ENCODE peak calls at places on chromosomes 3 and 15, in seven cellular contexts. H, I, F, G, S, J and R are unnamed samples.

GRCh38 chr15:78675206-78675605 is 34.2 kb upstream of the CHRNB4 start:
- DNase-seq in H (no peak), I (no peak), F (no peak), G (no peak), S (no peak), J (no peak), R (no peak)

GRCh38 chr15:66862878-66863335 is 160.9 kb downstream of the SMAD6 start:
- DNase-seq in H (peak), I (peak), F (peak), G (peak), S (peak), J (peak), R (peak)

GRCh38 chr3:43866529-43867353 is 176.0 kb downstream of the ABHD5 start:
- DNase-seq in H (no peak), I (peak), F (no peak), G (no peak), S (peak), J (no peak), R (no peak)

GRCh38 chr15:74955796-74956647 is 550 bp downstream of the RPP25 start:
- DNase-seq in H (peak), I (peak), F (no peak), G (no peak), S (no peak), J (peak), R (peak)

GRCh38 chr3:46612324-46612723 is at the start of gene FAM240A:
- DNase-seq in H (no peak), I (no peak), F (no peak), G (no peak), S (no peak), J (no peak), R (no peak)

GRCh38 chr3:142931222-142931621 is 32.3 kb downstream of the PAQR9 start:
- DNase-seq in H (peak), I (no peak), F (peak), G (no peak), S (no peak), J (no peak), R (no peak)

GRCh38 chr15:47802216-47802615 is 84.9 kb downstream of the SEMA6D start:
- DNase-seq in H (no peak), I (no peak), F (no peak), G (no peak), S (no peak), J (no peak), R (no peak)

GRCh38 chr15:100918690-100919480 is at the start of gene LRRK1:
- DNase-seq in H (no peak), I (peak), F (no peak), G (peak), S (peak), J (peak), R (no peak)

GRCh38 chr3:132486086-132486485 is 68.8 kb downstream of the DNAJC13 start:
- DNase-seq in H (no peak), I (peak), F (no peak), G (peak), S (no peak), J (no peak), R (no peak)

GRCh38 chr3:152317956-152318355 is 49.2 kb downstream of the MBNL1 start:
- DNase-seq in H (no peak), I (peak), F (no peak), G (no peak), S (peak), J (no peak), R (no peak)

GRCh38 chr3:3110299-3110630 is at the start of gene IL5RA:
- DNase-seq in H (peak), I (no peak), F (peak), G (no peak), S (no peak), J (peak), R (peak)

GRCh38 chr3:82509106-82509842 is 747.8 kb upstream of the GBE1 start:
- DNase-seq in H (no peak), I (no peak), F (no peak), G (no peak), S (no peak), J (no peak), R (no peak)